ENCODE peak calls at places on chromosome 11, in nine cellular contexts. X, Z, H, K, R, A, V, S and E are unnamed samples.
A peak's percentile ranks its signal among the peaks of the same experiment; 100 is the strongest.

GRCh38 chr11:18588297-18589252 is at the start of gene UEVLD:
- DNase-seq in X (peak; percentile 82), Z (peak; percentile 90), H (peak; percentile 90), K (peak; percentile 84), R (peak; percentile 98), A (peak; percentile 92), V (peak; percentile 69), S (peak; percentile 88), E (peak; percentile 94)

GRCh38 chr11:74288161-74288560 is 23.3 kb downstream of the P4HA3 start:
- DNase-seq in X (no peak), Z (no peak), H (peak; percentile 96), K (peak; percentile 16), R (peak; percentile 80), A (no peak), V (peak; percentile 76), S (peak; percentile 93), E (no peak)

GRCh38 chr11:78213526-78214330 is 25.0 kb downstream of the USP35 start:
- DNase-seq in X (no peak), Z (no peak), H (peak; percentile 57), K (no peak), R (no peak), A (no peak), V (no peak), S (no peak), E (no peak)

GRCh38 chr11:44258190-44258489 is 51.8 kb downstream of the ALX4 start:
- DNase-seq in X (no peak), Z (no peak), H (peak; percentile 49), K (no peak), R (no peak), A (no peak), V (no peak), S (no peak), E (no peak)

GRCh38 chr11:87359401-87359800 is 321.7 kb downstream of the TMEM135 start:
- DNase-seq in X (no peak), Z (no peak), H (no peak), K (no peak), R (no peak), A (no peak), V (no peak), S (no peak), E (no peak)

GRCh38 chr11:40306938-40307548 is 1152.4 kb downstream of the LRRC4C start:
- DNase-seq in X (peak; percentile 12), Z (no peak), H (peak; percentile 84), K (peak; percentile 56), R (peak; percentile 59), A (no peak), V (peak; percentile 28), S (peak; percentile 32), E (no peak)

GRCh38 chr11:130042093-130042591 is 27.6 kb upstream of the APLP2 start:
- DNase-seq in X (no peak), Z (no peak), H (peak; percentile 96), K (peak; percentile 69), R (peak; percentile 98), A (no peak), V (peak; percentile 60), S (peak; percentile 91), E (no peak)

GRCh38 chr11:57482782-57483569 is 22.6 kb downstream of the RTN4RL2 start:
- DNase-seq in X (peak; percentile 72), Z (peak; percentile 87), H (peak; percentile 36), K (peak; percentile 89), R (peak; percentile 96), A (peak; percentile 56), V (no peak), S (no peak), E (no peak)

GRCh38 chr11:65204143-65204542 is 22.4 kb downstream of the CAPN1 start:
- DNase-seq in X (no peak), Z (peak; percentile 12), H (no peak), K (no peak), R (no peak), A (peak; percentile 34), V (no peak), S (no peak), E (peak; percentile 59)

GRCh38 chr11:11078344-11078743 is 220.5 kb upstream of the ZBED5 start:
- DNase-seq in X (no peak), Z (no peak), H (peak; percentile 54), K (no peak), R (no peak), A (no peak), V (no peak), S (peak; percentile 7), E (no peak)

GRCh38 chr11:115919341-115920086 is 415.3 kb upstream of the CADM1 start:
- DNase-seq in X (no peak), Z (no peak), H (no peak), K (peak; percentile 14), R (no peak), A (no peak), V (no peak), S (peak; percentile 57), E (no peak)

GRCh38 chr11:84420261-84420660 is 1134.1 kb upstream of the CCDC90B start:
- DNase-seq in X (no peak), Z (no peak), H (peak; percentile 4), K (no peak), R (no peak), A (no peak), V (no peak), S (no peak), E (no peak)

GRCh38 chr11:128135451-128135850 is 451.9 kb downstream of the ETS1 start:
- DNase-seq in X (no peak), Z (no peak), H (peak; percentile 4), K (no peak), R (peak; percentile 14), A (no peak), V (peak; percentile 94), S (peak; percentile 90), E (no peak)

GRCh38 chr11:19714093-19714386 is 1.4 kb downstream of the NAV2 start:
- DNase-seq in X (no peak), Z (no peak), H (peak; percentile 20), K (no peak), R (no peak), A (no peak), V (no peak), S (no peak), E (no peak)

GRCh38 chr11:31240340-31240904 is 129.1 kb downstream of the DCDC1 start:
- DNase-seq in X (peak; percentile 51), Z (no peak), H (peak; percentile 78), K (peak; percentile 65), R (no peak), A (no peak), V (peak; percentile 62), S (peak; percentile 29), E (no peak)

GRCh38 chr11:113584371-113584770 is 109.2 kb upstream of the DRD2 start:
- DNase-seq in X (no peak), Z (no peak), H (no peak), K (no peak), R (no peak), A (no peak), V (no peak), S (no peak), E (no peak)

GRCh38 chr11:46865340-46865739 is 19.3 kb upstream of the CKAP5 start:
- DNase-seq in X (no peak), Z (no peak), H (peak; percentile 92), K (no peak), R (peak; percentile 88), A (no peak), V (no peak), S (no peak), E (no peak)

GRCh38 chr11:61670626-61671025 is 9.6 kb upstream of the DAGLA start:
- DNase-seq in X (no peak), Z (no peak), H (no peak), K (no peak), R (no peak), A (no peak), V (no peak), S (no peak), E (no peak)

GRCh38 chr11:72297828-72298227 is 53.9 kb upstream of the PHOX2A start:
- DNase-seq in X (no peak), Z (no peak), H (no peak), K (no peak), R (no peak), A (no peak), V (no peak), S (no peak), E (no peak)

GRCh38 chr11:74650498-74650897 is 58.1 kb downstream of the POLD3 start:
- DNase-seq in X (no peak), Z (no peak), H (peak; percentile 59), K (no peak), R (no peak), A (no peak), V (no peak), S (no peak), E (no peak)

DNA sequence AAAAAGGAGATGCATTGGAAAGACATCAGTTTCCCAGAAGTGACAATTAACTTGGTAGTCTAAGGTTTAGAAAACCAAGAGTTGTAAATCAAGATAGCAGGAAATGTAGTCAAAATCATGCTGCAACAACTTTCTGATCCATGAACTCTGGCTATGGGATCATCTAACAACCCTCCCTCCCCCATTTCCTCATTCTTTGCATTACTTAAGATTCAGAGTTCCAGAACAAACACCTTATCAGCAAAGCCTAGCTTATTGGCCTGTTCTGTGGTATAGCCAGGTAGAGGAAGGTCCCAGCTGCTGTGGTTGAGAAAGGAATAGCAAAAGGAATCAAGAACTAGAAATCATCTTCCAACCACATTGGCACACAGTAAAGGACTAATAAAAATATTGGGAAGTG is 651.1 kb downstream of the METTL15 start:
- DNase-seq in X (no peak), Z (no peak), H (peak; percentile 74), K (no peak), R (no peak), A (no peak), V (no peak), S (peak; percentile 39), E (no peak)
- TF ChIP-seq CTCF in X (no peak), Z (no peak), H (no peak), K (no peak), R (no peak), A (no peak), V (no peak), S (no peak), E (no peak)

GRCh38 chr11:68479390-68479789 is 18.8 kb downstream of the PPP6R3 start:
- DNase-seq in X (no peak), Z (no peak), H (no peak), K (no peak), R (no peak), A (no peak), V (no peak), S (no peak), E (no peak)
- TF ChIP-seq CTCF in X (no peak), Z (no peak), H (no peak), K (no peak), R (no peak), A (no peak), V (no peak), S (no peak), E (no peak)

GRCh38 chr11:119065369-119065768 is 2.2 kb upstream of the VPS11 start:
- DNase-seq in X (no peak), Z (no peak), H (peak; percentile 62), K (peak; percentile 72), R (peak; percentile 87), A (no peak), V (no peak), S (no peak), E (no peak)
- TF ChIP-seq CTCF in X (peak; percentile 55), Z (peak; percentile 61), H (peak; percentile 75), K (peak; percentile 68), R (peak; percentile 54), A (peak; percentile 35), V (peak; percentile 55), S (peak; percentile 61), E (peak; percentile 66)

DNA sequence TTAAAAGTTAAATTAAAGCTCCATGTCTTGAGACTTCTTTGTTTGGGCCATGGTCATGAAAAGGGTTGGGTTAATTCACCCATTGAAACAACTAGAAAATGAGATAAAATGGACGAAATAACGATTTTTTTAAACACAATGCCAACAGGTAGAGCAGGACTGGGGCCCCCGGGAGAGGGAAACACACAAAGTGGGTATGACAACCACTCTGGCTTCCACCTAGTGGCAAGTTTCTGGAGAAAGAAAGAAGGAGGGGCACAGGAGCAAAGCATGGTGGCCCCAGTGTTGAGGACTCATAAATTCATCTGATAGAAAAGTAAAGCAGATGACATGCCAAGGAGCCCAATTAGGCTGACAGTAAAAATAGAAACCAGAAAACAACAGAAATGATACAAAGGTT is 68.4 kb downstream of the MYEOV start:
- DNase-seq in X (no peak), Z (no peak), H (no peak), K (no peak), R (no peak), A (no peak), V (no peak), S (no peak), E (peak; percentile 17)
- TF ChIP-seq CTCF in X (no peak), Z (no peak), H (peak; percentile 4), K (no peak), R (peak; percentile 4), A (no peak), V (no peak), S (no peak), E (peak; percentile 25)